ENCODE peak calls at places on chromosomes 16 and 17, in ten cellular contexts. N is body of pancreas, L is IMR-90, P is fibroblast of pulmonary artery, H is tibial nerve, G is ascending aorta, A is breast epithelium, I is cardiac fibroblast, V is K562, X is bronchial epithelial cell. W is an unnamed sample.
A peak's percentile ranks its signal among the peaks of the same experiment; 100 is the strongest.

GRCh38 chr17:1713878-1714487 is 3.8 kb upstream of the TLCD2 start:
- DNase-seq in H (no peak), I (peak; percentile 58), P (peak; percentile 56), A (no peak), G (no peak), X (peak; percentile 41), L (peak; percentile 32), N (peak; percentile 62), V (no peak), W (peak; percentile 52)

GRCh38 chr17:62778990-62779681 is 29.0 kb downstream of the MARCHF10 start:
- DNase-seq in H (no peak), G (no peak), A (peak; percentile 65), I (peak; percentile 78), X (peak; percentile 99), V (peak; percentile 20), L (peak; percentile 98), P (peak; percentile 88), N (peak; percentile 46), W (peak; percentile 74)

GRCh38 chr17:45919136-45919535 is 24.8 kb downstream of the MAPT start:
- DNase-seq in I (no peak), A (no peak), X (no peak), G (no peak), N (no peak), P (no peak), L (no peak), V (no peak), H (no peak), W (no peak)

GRCh38 chr17:49858796-49859195 is 10.9 kb upstream of the TAC4 start:
- DNase-seq in P (no peak), H (no peak), X (no peak), V (no peak), N (no peak), A (no peak), G (no peak), I (no peak), L (no peak), W (no peak)

GRCh38 chr16:81335669-81336068 is 20.9 kb downstream of the GAN start:
- DNase-seq in I (no peak), N (no peak), A (no peak), G (no peak), X (no peak), P (no peak), H (no peak), L (no peak), V (no peak), W (no peak)

GRCh38 chr16:57993452-57993851 is 7.0 kb downstream of the ZNF319 start:
- DNase-seq in H (no peak), N (peak; percentile 74), P (no peak), G (no peak), L (no peak), A (no peak), V (no peak), I (no peak), X (peak; percentile 69), W (no peak)

GRCh38 chr17:57551321-57552079 is 193.6 kb downstream of the CCDC182 start:
- DNase-seq in H (no peak), I (no peak), X (no peak), L (no peak), P (no peak), G (no peak), A (no peak), N (no peak), V (no peak), W (no peak)

GRCh38 chr16:81107506-81107905 is 11.3 kb upstream of the GCSH start:
- DNase-seq in P (no peak), I (no peak), V (no peak), G (no peak), L (no peak), A (no peak), H (no peak), X (no peak), N (no peak), W (no peak)

GRCh38 chr17:76196675-76197074 is 43.6 kb downstream of the RNF157 start:
- DNase-seq in X (no peak), P (peak; percentile 10), I (peak; percentile 38), A (peak; percentile 59), N (peak; percentile 59), L (no peak), V (no peak), H (peak; percentile 59), G (no peak), W (peak; percentile 17)

GRCh38 chr16:15765116-15765515 is 91.7 kb downstream of the MYH11 start:
- DNase-seq in I (no peak), P (no peak), L (no peak), N (no peak), H (no peak), G (no peak), X (no peak), V (no peak), A (no peak), W (no peak)

GRCh38 chr16:3058173-3059030 is 7.0 kb upstream of the IL32 start:
- DNase-seq in A (peak; percentile 68), G (no peak), I (peak; percentile 39), N (peak; percentile 72), P (peak; percentile 23), X (peak; percentile 31), L (no peak), H (no peak), V (peak; percentile 61), W (no peak)

GRCh38 chr16:8644513-8645140 is 23.1 kb downstream of the METTL22 start:
- DNase-seq in A (no peak), X (no peak), L (no peak), N (no peak), G (no peak), I (no peak), H (no peak), P (no peak), V (no peak), W (no peak)
- TF ChIP-seq CTCF in A (no peak), X (no peak), L (no peak), N (no peak), G (no peak), I (no peak), H (no peak), P (no peak), V (no peak), W (no peak)

DNA sequence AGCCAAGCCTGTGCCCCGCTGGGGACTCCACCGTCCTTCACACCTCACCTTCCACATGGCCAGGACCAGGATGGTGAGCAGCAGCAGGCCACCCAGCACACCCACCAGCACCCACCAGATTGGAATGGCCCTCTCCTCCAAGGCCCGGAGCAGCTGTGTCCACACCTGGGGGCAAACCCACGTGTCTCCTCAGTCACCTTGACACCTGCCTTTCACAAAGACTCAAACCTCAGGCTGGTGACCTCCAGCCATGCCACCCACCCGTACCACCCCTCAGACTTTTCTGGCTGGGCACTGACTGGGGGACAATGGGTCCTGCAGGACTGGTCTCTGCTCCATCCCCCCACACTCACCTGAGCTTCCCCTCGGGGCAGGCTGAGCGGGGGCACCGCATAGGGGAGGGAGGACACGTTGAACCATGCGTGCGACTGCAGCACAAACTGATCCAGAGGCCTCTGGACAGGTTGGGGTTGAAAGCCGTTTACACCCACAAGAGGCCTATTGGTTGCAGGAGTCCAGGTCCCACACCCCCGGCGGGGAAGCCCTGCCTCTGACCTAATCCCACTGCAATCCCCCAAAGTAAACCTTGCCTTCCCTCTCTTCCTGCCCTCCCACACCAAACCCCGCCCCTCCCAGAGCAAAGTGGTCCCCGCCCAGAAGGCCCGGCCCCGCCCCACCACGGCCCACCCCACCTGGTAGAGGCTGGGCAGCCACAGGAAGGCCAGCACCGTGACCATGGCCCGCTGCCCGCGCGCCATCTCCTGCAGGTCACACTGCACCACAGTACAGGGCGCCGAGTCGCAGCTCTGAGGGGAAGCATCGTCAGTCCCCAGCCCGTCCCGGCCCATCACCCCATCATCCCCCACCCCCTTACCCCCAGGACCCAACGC is 10.9 kb upstream of the FAM171A2 start:
- DNase-seq in X (peak; percentile 19), P (no peak), G (no peak), A (no peak), I (no peak), V (peak; percentile 78), L (peak; percentile 15), H (no peak), N (no peak), W (no peak)
- H3K4me3 ChIP-seq in X (no peak overlapping the region), P (no peak overlapping the region), G (no peak overlapping the region), A (no peak overlapping the region), I (no peak overlapping the region), V (no peak overlapping the region), L (no peak overlapping the region), H (no peak overlapping the region), N (no peak overlapping the region), W (no peak overlapping the region)

DNA sequence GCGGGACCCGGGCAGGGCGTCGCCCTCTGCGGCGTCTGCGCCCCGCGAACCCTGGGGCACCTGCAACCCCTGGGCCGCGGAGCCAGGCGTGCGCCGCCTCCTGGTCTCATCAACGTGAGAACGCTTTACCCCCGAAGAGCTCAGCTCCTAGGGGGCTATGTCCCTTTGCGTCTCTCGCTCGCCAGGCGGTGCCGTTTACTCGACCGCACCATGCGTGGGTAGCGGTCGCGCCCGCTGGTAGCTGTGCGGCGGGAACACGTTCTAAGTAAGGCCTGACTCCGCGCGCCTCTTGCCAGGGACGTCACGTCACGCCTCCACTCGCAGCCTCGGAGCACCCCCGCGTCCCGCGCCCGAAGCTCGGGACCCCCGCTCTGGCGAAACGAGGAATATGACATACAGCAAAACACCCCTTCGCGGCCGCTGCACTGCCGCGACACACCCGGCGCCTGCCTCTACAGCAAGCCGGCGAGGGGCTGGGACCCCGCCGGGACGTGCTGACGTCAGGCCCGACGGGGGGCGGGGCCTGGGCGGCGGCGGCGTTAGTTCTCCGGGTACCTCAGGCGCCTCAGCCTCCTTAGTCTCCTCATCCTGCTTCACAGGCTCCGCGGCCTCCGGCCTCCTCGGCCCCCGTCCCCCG is at the start of gene RAB11FIP3:
- DNase-seq in N (peak; percentile 82), H (peak; percentile 64), V (peak; percentile 92), L (peak; percentile 77), P (peak; percentile 74), I (peak; percentile 82), G (peak; percentile 43), X (peak; percentile 37), A (no peak), W (peak; percentile 66)
- TF ChIP-seq CTCF in N (peak; percentile 23), H (peak; percentile 61), V (peak; percentile 36), L (peak; percentile 10), P (no peak), I (no peak), G (no peak), X (peak; percentile 46), A (peak; percentile 27), W (peak; percentile 8)

GRCh38 chr16:55663770-55664677 is 8.2 kb downstream of the SLC6A2 start:
- DNase-seq in L (no peak), P (no peak), N (no peak), H (no peak), G (no peak), X (peak; percentile 93), V (no peak), A (no peak), I (no peak), W (no peak)

GRCh38 chr16:55664786-55665407 is 9.1 kb downstream of the SLC6A2 start:
- DNase-seq in H (no peak), I (no peak), G (no peak), N (no peak), A (no peak), P (no peak), L (no peak), V (no peak), X (no peak), W (no peak)

GRCh38 chr16:55661842-55662479 is 6.2 kb downstream of the SLC6A2 start:
- DNase-seq in I (no peak), X (peak; percentile 66), H (no peak), G (no peak), A (no peak), V (no peak), L (no peak), N (no peak), P (no peak), W (no peak)

GRCh38 chr16:55662641-55663040 is 6.9 kb downstream of the SLC6A2 start:
- DNase-seq in P (no peak), G (no peak), N (no peak), V (no peak), I (no peak), A (no peak), L (no peak), H (no peak), X (no peak), W (no peak)

GRCh38 chr16:55663225-55663624 is 7.4 kb downstream of the SLC6A2 start:
- DNase-seq in N (no peak), A (no peak), H (no peak), X (no peak), P (no peak), V (no peak), L (no peak), G (no peak), I (no peak), W (no peak)
- H3K4me3 ChIP-seq in N (no peak overlapping the region), A (no peak overlapping the region), H (no peak overlapping the region), X (no peak overlapping the region), P (no peak overlapping the region), V (no peak overlapping the region), L (no peak overlapping the region), G (no peak overlapping the region), I (no peak overlapping the region), W (no peak overlapping the region)

W was measured in fibroblast of the aortic adventitia.